ENCODE peak calls at places on chromosome 12, in seven cellular contexts. L is pancreas, X is stomach, E is adrenal gland, W is GM23338, I is body of pancreas, S is suprapubic skin. Q is an unnamed sample. For H3K27me3, the result is how much of the 10 kb centered on the place peaks cover.

GRCh38 chr12:76470028-76470939 is 89.3 kb downstream of the OSBPL8 start:
- DNase-seq in S (no peak), X (no peak), E (no peak), L (no peak), W (no peak), I (no peak), Q (no peak)

GRCh38 chr12:131106542-131106941 is 152.8 kb downstream of the ADGRD1 start:
- DNase-seq in W (no peak), I (no peak), E (no peak), S (peak), L (no peak), X (no peak), Q (no peak)

GRCh38 chr12:40697566-40698257 is 5.5 kb downstream of the CNTN1 start:
- DNase-seq in W (no peak), S (no peak), I (no peak), X (no peak), E (no peak), L (no peak), Q (no peak)

GRCh38 chr12:107091989-107092641 is 1.2 kb downstream of the CRY1 start:
- DNase-seq in X (no peak), W (peak), E (peak), S (no peak), L (peak), I (peak), Q (no peak)

GRCh38 chr12:27905285-27906126 is 67.0 kb downstream of the PTHLH start:
- DNase-seq in L (no peak), I (no peak), S (no peak), W (peak), X (no peak), E (no peak), Q (no peak)

GRCh38 chr12:117850048-117850447 is 118.7 kb downstream of the KSR2 start:
- DNase-seq in W (peak), S (no peak), E (no peak), L (no peak), X (no peak), I (peak), Q (no peak)

GRCh38 chr12:80712866-80713265 is 3.8 kb upstream of the MYF5 start:
- DNase-seq in X (no peak), L (no peak), E (no peak), I (no peak), S (no peak), W (no peak), Q (no peak)

GRCh38 chr12:123854918-123855317 is 92.8 kb downstream of the DNAH10 start:
- DNase-seq in W (peak), L (no peak), S (no peak), X (no peak), E (no peak), I (no peak), Q (no peak)

GRCh38 chr12:114684098-114684869 is at the start of gene TBX3:
- DNase-seq in L (peak), I (peak), S (peak), W (peak), X (peak), E (peak), Q (peak)

GRCh38 chr12:130179621-130180020 is 17.4 kb downstream of the FZD10 start:
- DNase-seq in W (no peak), I (no peak), L (no peak), E (no peak), S (no peak), X (no peak), Q (no peak)

GRCh38 chr12:110733857-110734373 is 8.8 kb downstream of the PPP1CC start:
- DNase-seq in L (no peak), X (no peak), W (no peak), E (no peak), S (no peak), I (no peak), Q (no peak)

GRCh38 chr12:100584261-100584660 is 10.8 kb downstream of the GAS2L3 start:
- DNase-seq in X (no peak), I (no peak), L (no peak), S (no peak), W (no peak), E (no peak), Q (no peak)

GRCh38 chr12:47249082-47249481 is 169.3 kb upstream of the AMIGO2 start:
- DNase-seq in X (no peak), W (no peak), L (no peak), E (no peak), I (no peak), S (no peak), Q (no peak)

GRCh38 chr12:91380651-91381050 is 198.0 kb upstream of the DCN start:
- DNase-seq in I (no peak), L (no peak), W (no peak), X (no peak), E (no peak), S (no peak), Q (no peak)

GRCh38 chr12:68065687-68066086 is 76.4 kb downstream of the IFNG-AS1 start:
- DNase-seq in L (no peak), E (no peak), I (no peak), S (no peak), X (no peak), W (no peak), Q (no peak)

GRCh38 chr12:77893918-77894317 is 63.2 kb downstream of the NAV3 start:
- DNase-seq in I (peak), S (no peak), E (peak), X (peak), L (peak), W (peak), Q (no peak)

GRCh38 chr12:72742560-72742959 is 470.4 kb downstream of the TRHDE start:
- DNase-seq in L (no peak), X (no peak), E (no peak), W (no peak), S (no peak), I (no peak), Q (no peak)

GRCh38 chr12:67220065-67220464 is 49.1 kb upstream of the CAND1 start:
- DNase-seq in X (no peak), S (no peak), W (peak), I (peak), E (peak), L (peak), Q (no peak)

GRCh38 chr12:12774791-12775190 is 10.7 kb upstream of the APOLD1 start:
- DNase-seq in W (no peak), S (no peak), E (no peak), I (no peak), X (no peak), L (no peak), Q (no peak)

GRCh38 chr12:113055594-113056380 is 743 bp upstream of the DTX1 start:
- DNase-seq in S (no peak), I (no peak), X (no peak), L (no peak), W (no peak), E (no peak), Q (no peak)

GRCh38 chr12:111444706-111445310 is 39.1 kb downstream of the SH2B3 start:
- DNase-seq in L (peak), W (peak), S (peak), I (peak), E (peak), X (peak), Q (peak)

GRCh38 chr12:31589582-31589895 is 1.4 kb downstream of the DENND5B start:
- DNase-seq in I (no peak), W (peak), E (no peak), S (peak), X (no peak), L (no peak), Q (no peak)

DNA sequence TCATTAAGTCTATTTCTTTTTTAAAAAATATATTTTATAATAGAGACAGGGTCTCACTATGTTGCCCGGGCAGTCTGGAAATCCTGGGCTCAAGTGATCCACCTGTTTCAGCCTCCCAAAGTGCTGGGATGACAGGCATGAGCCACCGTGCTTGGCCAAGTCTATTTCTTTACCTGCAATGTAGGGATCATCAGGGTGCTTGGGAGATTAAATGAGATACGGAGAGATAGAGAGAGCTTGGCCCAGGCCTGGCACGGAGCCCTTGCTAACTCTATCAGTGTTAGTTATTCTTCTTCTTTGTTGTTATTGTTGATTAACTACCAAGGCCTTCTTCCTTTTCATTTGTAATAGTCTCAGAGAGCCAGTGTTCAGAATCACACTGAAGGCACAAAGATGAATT is 3.1 kb downstream of the CABP1 start:
- DNase-seq in S (no peak), E (no peak), W (no peak), L (no peak), X (no peak), I (no peak), Q (no peak)
- H3K27me3 ChIP-seq in S (half or more), E (under half), W (under half), L (under half), X (under half), I (under half), Q (under half)

GRCh38 chr12:18549598-18549997 is 188.2 kb downstream of the PLCZ1 start:
- DNase-seq in E (no peak), L (no peak), I (no peak), X (no peak), W (peak), S (no peak), Q (no peak)

GRCh38 chr12:18551703-18552102 is 186.1 kb downstream of the PLCZ1 start:
- DNase-seq in E (no peak), L (no peak), W (peak), I (no peak), X (no peak), S (no peak), Q (no peak)

GRCh38 chr12:18556081-18556645 is 181.6 kb downstream of the PLCZ1 start:
- DNase-seq in I (no peak), E (no peak), W (no peak), X (no peak), L (no peak), S (no peak), Q (no peak)

GRCh38 chr12:18552829-18553228 is 185.0 kb downstream of the PLCZ1 start:
- DNase-seq in W (no peak), I (no peak), X (no peak), S (no peak), L (no peak), E (no peak), Q (no peak)
- TF ChIP-seq CTCF in W (peak), I (no peak), X (no peak), S (no peak), L (no peak), E (no peak), Q (no peak)

GRCh38 chr12:116539361-116539771 is 19.8 kb upstream of the MAP1LC3B2 start:
- DNase-seq in X (no peak), I (no peak), E (no peak), L (no peak), W (no peak), S (no peak), Q (no peak)

GRCh38 chr12:116539905-116540482 is 19.2 kb upstream of the MAP1LC3B2 start:
- DNase-seq in I (peak), X (peak), S (no peak), W (peak), L (peak), E (no peak), Q (peak)

GRCh38 chr12:116538076-116538591 is 21.0 kb upstream of the MAP1LC3B2 start:
- DNase-seq in W (no peak), I (no peak), L (no peak), S (no peak), E (no peak), X (no peak), Q (no peak)

GRCh38 chr12:116537149-116537904 is 21.9 kb upstream of the MAP1LC3B2 start:
- DNase-seq in L (no peak), X (no peak), I (no peak), S (no peak), E (no peak), W (peak), Q (no peak)

DNA sequence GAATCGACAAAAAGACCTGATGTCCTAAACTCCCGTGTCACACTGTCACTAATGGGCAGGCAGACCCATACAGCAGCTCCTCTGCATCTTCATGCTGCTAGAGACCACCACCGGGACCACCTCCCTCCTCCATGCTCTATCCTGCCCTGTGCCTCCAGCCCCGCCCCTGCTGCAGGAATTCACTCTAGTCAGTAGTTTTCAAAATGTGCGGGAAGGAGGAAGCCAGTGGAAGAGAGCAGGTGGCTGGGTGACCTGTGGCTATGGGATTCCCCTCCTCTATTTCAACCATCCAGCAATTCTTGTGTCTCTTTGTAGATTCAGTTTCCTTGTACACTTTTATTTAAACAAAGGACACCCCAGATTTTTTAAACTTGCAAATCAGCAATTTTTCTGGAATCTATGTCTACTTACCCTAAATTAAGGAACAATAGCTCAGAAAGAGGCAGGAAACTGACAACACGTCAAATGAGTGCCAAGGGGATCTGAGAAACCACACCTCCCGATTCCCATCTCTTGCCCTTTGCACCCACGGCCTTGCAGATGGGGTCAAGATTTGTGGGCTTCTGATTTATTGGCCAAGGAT is 20.4 kb upstream of the MAP1LC3B2 start:
- DNase-seq in W (peak), L (no peak), S (no peak), X (no peak), E (no peak), I (no peak), Q (no peak)
- H3K4me3 ChIP-seq in W (no peak), L (no peak), S (no peak), X (no peak), E (no peak), I (no peak), Q (no peak)

GRCh38 chr12:2754208-2754607 is 40.6 kb upstream of the FKBP4 start:
- DNase-seq in X (no peak), W (peak), I (no peak), S (no peak), E (no peak), L (no peak), Q (no peak)
- H3K27me3 ChIP-seq in X (under half), W (under half), I (under half), S (under half), E (under half), L (under half), Q (under half)

DNA sequence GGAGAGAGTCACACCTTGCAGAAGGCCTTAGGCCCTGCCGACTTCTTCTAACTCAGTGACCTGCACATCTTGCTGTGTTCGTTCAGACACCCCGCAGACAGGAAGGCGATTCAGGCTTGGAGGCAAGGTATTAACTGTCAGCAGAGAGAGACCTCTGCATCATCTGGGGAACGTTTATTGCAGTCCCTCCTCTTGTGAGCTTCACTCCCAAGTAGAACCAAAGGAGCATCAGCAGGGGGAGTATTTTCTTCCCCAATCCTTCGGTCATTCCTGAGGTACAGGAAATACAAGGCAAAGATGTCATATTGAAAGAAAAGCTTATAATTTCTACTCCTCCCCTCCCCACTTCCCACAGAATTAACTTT is 217.9 kb downstream of the CRADD start:
- DNase-seq in X (no peak), W (peak), I (no peak), E (no peak), S (no peak), L (no peak), Q (no peak)
- TF ChIP-seq CTCF in X (no peak), W (peak), I (no peak), E (no peak), S (no peak), L (no peak), Q (no peak)

DNA sequence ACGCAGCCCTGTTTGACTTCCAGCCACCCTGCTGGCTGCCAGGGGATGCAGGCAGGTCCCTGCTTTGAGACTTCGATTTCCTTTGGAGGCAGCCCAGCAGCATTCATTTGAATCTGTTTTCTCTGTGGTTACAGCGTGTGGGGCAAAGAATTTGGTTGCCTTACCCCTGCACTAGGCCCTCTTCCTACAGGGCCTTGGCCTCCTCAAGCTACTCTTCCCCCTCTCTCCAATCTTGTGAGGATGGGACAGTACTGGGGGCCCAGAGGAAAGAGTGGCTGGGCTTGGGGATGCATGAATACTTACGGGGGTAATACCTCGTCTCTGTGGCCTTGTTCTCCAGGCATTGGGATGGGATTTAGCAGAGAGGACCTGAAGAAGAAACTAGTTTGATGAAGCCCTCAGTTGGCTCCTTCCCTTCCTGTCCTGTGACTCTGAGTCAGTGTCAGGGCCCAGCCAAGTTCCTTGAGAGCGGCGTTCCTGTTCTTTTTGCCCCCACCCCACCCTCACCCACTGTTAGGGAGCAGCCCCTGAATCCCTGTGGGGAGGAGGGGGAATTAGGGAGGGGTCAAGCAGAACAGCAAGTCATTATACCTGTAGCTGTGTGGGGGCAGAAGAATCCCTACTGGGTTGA is 5.1 kb upstream of the LRP1-AS start:
- DNase-seq in I (no peak), W (no peak), E (no peak), L (no peak), S (no peak), X (no peak), Q (peak)
- H3K4me3 ChIP-seq in I (no peak), W (no peak), E (no peak), L (no peak), S (no peak), X (no peak), Q (no peak)